ENCODE peak calls at places on chromosome 3, in ten cellular contexts. I is neural progenitor cell, U is transverse colon, X is heart right ventricle, G is brain microvascular endothelial cell, Z is uterus, K is IMR-90, S is Peyer's patch, T is upper lobe of right lung, D is fibroblast of lung. W is an unnamed sample.

GRCh38 chr3:67765575-67765974 is 111.2 kb upstream of the SUCLG2 start:
- DNase-seq in G (no peak), T (no peak), Z (no peak), K (peak), S (no peak), X (no peak), D (no peak), U (no peak), I (no peak), W (no peak)

GRCh38 chr3:115667175-115668065 is 44.1 kb downstream of the GAP43 start:
- DNase-seq in S (no peak), X (no peak), U (no peak), T (no peak), I (peak), Z (no peak), G (no peak), D (peak), K (no peak), W (no peak)

GRCh38 chr3:51646091-51646490 is 25.0 kb upstream of the TEX264 start:
- DNase-seq in X (no peak), I (no peak), K (peak), T (no peak), G (peak), Z (no peak), U (no peak), S (no peak), D (no peak), W (no peak)

GRCh38 chr3:158713094-158713499 is 19.2 kb downstream of the RARRES1 start:
- DNase-seq in X (no peak), I (peak), U (peak), S (no peak), D (peak), T (no peak), G (peak), K (no peak), Z (no peak), W (no peak)

GRCh38 chr3:97720417-97720816 is 44.1 kb upstream of the ARL6 start:
- DNase-seq in G (no peak), I (no peak), K (no peak), Z (no peak), D (peak), U (no peak), S (no peak), X (no peak), T (no peak), W (no peak)

GRCh38 chr3:73259841-73260240 is 198.4 kb downstream of the EBLN2 start:
- DNase-seq in S (no peak), X (no peak), I (no peak), U (no peak), Z (no peak), D (no peak), K (no peak), G (no peak), T (no peak), W (no peak)

GRCh38 chr3:8822141-8822540 is 52.7 kb upstream of the OXTR start:
- DNase-seq in S (no peak), K (peak), T (no peak), I (no peak), X (no peak), Z (no peak), D (peak), G (peak), U (no peak), W (no peak)

GRCh38 chr3:24985631-24986030 is 442.4 kb upstream of the RARB start:
- DNase-seq in T (no peak), G (no peak), I (no peak), Z (no peak), S (no peak), X (no peak), U (no peak), K (no peak), D (no peak), W (no peak)

GRCh38 chr3:48399387-48400172 is 27.6 kb downstream of the FBXW12 start:
- DNase-seq in I (no peak), S (peak), T (no peak), Z (no peak), K (no peak), X (no peak), D (no peak), U (no peak), G (no peak), W (peak)

GRCh38 chr3:56816061-56816460 is 14.3 kb upstream of the ARHGEF3 start:
- DNase-seq in S (no peak), K (no peak), I (no peak), G (no peak), D (no peak), Z (no peak), T (no peak), X (no peak), U (no peak), W (no peak)

GRCh38 chr3:113261996-113262665 is 50.8 kb downstream of the BOC start:
- DNase-seq in X (no peak), D (no peak), K (no peak), U (no peak), Z (peak), T (no peak), G (no peak), S (no peak), I (no peak), W (no peak)

GRCh38 chr3:9352917-9353823 is 9.7 kb upstream of the THUMPD3 start:
- DNase-seq in G (peak), T (peak), K (peak), X (peak), D (peak), U (peak), Z (peak), I (peak), S (peak), W (peak)

GRCh38 chr3:141881702-141882101 is 5.3 kb downstream of the ATP1B3 start:
- DNase-seq in Z (no peak), U (no peak), G (no peak), X (no peak), T (no peak), I (no peak), K (no peak), D (no peak), S (no peak), W (no peak)

GRCh38 chr3:29560031-29560430 is 279.2 kb downstream of the RBMS3 start:
- DNase-seq in K (no peak), T (no peak), D (peak), G (no peak), X (no peak), S (no peak), U (no peak), Z (no peak), I (no peak), W (no peak)

GRCh38 chr3:15616053-15616452 is 14.5 kb downstream of the BTD start:
- DNase-seq in U (no peak), I (no peak), X (no peak), T (no peak), S (no peak), G (peak), Z (no peak), D (peak), K (peak), W (no peak)

GRCh38 chr3:114770874-114771273 is 376.2 kb downstream of the ZBTB20 start:
- DNase-seq in Z (no peak), K (peak), X (no peak), D (peak), I (no peak), G (no peak), T (no peak), S (no peak), U (no peak), W (no peak)

GRCh38 chr3:184347321-184348056 is 10.1 kb downstream of the FAM131A start:
- DNase-seq in Z (no peak), K (no peak), U (no peak), G (no peak), S (no peak), I (no peak), T (no peak), D (peak), X (no peak), W (no peak)

GRCh38 chr3:26622634-26623408 is at the start of gene LRRC3B:
- DNase-seq in U (no peak), K (no peak), I (peak), D (no peak), G (no peak), S (no peak), X (no peak), T (peak), Z (no peak), W (peak)

GRCh38 chr3:189188466-189188865 is 16.7 kb downstream of the TPRG1 start:
- DNase-seq in U (no peak), T (no peak), S (no peak), D (no peak), X (no peak), I (no peak), K (no peak), Z (no peak), G (peak), W (no peak)

DNA sequence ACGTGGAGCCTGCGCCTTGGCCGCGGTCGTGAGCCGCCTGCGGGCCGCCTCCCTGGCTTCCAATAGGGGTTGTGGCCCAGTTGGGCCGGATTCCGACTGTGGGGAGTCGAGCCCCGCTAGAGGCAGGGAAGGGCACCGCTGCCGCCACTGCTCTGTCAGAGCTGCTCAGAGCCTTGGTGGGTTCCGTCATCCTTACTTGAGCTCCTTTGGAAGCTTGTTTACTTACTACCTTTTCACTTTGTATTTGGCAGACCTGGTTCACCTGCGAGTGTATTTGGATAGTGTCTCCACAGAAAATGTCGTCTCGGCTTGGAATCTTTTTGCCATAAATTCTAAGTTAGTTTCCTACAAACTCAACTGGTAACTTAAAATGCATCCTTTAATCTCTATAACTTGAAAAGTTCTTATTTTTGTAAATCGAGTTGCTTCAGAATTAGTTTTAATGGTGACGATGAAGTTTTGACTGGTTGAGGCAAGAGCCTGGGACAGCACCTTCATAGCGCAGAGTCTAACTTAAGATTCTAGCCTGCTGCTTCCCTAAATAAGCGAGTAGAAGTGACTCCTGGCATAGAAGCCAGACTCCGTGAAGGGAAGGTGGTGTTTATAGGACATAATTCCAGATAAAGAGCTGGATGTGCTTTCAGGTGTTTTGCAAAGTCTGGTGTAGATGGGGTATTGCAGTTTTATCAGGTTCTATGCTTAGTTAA is 800 bp downstream of the DAG1 start:
- DNase-seq in X (no peak), U (no peak), I (no peak), K (no peak), D (peak), G (no peak), T (no peak), Z (no peak), S (no peak), W (no peak)
- TF ChIP-seq CTCF in X (no peak), U (no peak), I (no peak), K (peak), D (no peak), G (no peak), T (no peak), Z (no peak), S (peak), W (no peak)

DNA sequence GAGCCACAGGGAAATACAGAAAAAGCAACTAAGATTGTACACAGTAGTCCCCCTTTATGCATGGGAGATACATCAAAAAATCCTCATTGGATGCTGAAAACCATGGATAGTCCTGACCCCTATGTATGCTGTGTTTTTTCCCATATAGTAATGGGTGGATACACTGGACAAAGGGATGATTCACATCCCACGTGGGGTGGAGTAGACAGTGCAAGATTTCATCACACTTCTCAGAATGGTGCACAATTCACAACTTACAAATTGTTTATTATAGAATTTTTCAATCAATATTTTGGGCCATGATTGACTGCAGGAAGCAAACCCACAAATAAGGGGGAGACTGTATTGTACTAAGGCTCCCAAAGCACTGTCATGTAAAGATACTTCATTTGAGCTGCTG is 224.4 kb upstream of the STRIT1 start:
- DNase-seq in S (no peak), I (no peak), X (no peak), G (no peak), Z (no peak), K (no peak), T (no peak), U (no peak), D (no peak), W (no peak)
- H3K27ac ChIP-seq in S (no peak), I (no peak), X (no peak), G (no peak), Z (no peak), K (no peak), T (no peak), U (no peak), D (no peak), W (no peak)

DNA sequence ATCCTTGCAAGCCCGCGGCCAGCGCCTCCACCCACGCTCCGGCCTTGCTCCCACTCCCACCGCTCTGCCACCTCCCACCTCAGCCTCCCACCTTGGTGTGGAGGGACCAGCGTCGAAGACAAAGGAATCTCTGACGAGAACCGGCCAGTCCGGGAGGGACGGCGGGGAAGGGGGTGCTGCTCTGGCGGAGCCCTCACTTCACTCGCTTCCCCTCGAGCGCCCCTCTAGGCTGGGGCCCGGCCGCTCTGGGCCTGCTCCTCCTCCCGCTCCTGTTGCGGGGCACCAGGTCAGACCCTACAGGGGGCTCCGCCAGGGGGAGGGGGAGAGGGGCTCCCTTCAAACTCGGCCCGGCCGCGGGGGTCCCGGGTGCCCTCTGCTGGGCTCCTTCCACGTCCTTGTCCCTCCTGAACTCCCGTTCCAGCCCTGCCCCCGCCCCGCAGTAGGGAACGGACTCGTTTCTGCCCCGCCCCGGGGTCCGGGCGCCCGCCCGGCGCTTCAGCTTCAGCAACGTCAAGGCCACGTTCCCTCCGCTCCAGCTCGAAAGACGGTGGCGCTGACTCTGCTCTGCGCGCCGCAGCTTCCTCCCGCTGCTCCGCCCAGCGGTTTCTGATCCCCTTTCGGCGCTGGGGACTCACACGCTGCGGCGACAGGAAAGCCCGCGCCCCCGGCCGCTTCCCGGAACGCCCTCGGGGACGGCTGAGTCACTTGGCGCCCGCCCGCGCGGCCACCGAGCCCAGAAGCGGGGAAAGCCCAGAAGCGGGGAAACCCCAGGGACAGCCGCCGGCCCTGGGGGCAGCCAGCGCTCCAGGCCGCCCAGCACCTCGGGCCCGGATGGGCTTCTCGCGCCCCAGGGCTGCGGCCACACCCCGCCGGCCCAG is 28.6 kb downstream of the ARHGAP31 start:
- DNase-seq in Z (peak), G (peak), X (peak), U (peak), K (peak), T (peak), I (peak), D (peak), S (peak), W (peak)
- TF ChIP-seq CTCF in Z (no peak), G (peak), X (peak), U (no peak), K (no peak), T (peak), I (peak), D (no peak), S (no peak), W (peak)

GRCh38 chr3:69249001-69249400 is 126.6 kb upstream of the LMOD3 start:
- DNase-seq in I (no peak), G (no peak), S (no peak), T (no peak), Z (no peak), U (no peak), K (no peak), D (no peak), X (no peak), W (no peak)
- H3K27ac ChIP-seq in I (no peak), G (no peak), S (no peak), T (no peak), Z (no peak), U (peak), K (no peak), D (no peak), X (no peak), W (no peak)